ENCODE peak calls at places on chromosomes 11 and 22, in eight cellular contexts. L, W, F, R, Z, I, X and K are unnamed samples.

GRCh38 chr11:19978668-19979518 is 181.4 kb downstream of the DBX1 start:
- DNase-seq in Z (no peak), X (no peak), R (peak; percentile 88), F (peak; percentile 84), I (peak; percentile 26), L (peak; percentile 68), W (peak; percentile 51), K (no peak)

GRCh38 chr22:38270091-38270972 is 2.5 kb downstream of the TMEM184B start:
- DNase-seq in L (no peak), F (no peak), R (no peak), X (no peak), I (no peak), Z (no peak), W (no peak), K (no peak)

GRCh38 chr22:49015993-49016908 is 811.4 kb downstream of the BRD1 start:
- DNase-seq in W (peak; percentile 49), L (peak; percentile 61), F (no peak), X (no peak), R (no peak), Z (peak; percentile 65), I (no peak), K (no peak)

GRCh38 chr11:1513326-1514296 is 27.0 kb upstream of the MOB2 start:
- DNase-seq in I (no peak), X (no peak), R (no peak), Z (peak; percentile 6), L (no peak), W (peak; percentile 27), F (no peak), K (no peak)

GRCh38 chr11:125199915-125200314 is 35.4 kb downstream of the PKNOX2 start:
- DNase-seq in Z (no peak), I (no peak), R (no peak), L (no peak), X (no peak), F (no peak), W (no peak), K (no peak)

GRCh38 chr11:11068113-11068512 is 210.3 kb upstream of the ZBED5 start:
- DNase-seq in Z (no peak), R (no peak), W (no peak), X (no peak), L (no peak), I (no peak), F (no peak), K (no peak)

GRCh38 chr11:76666408-76666807 is 4.1 kb downstream of the LRRC32 start:
- DNase-seq in R (peak; percentile 38), X (peak; percentile 14), I (no peak), F (no peak), L (peak; percentile 65), Z (peak; percentile 77), W (peak; percentile 47), K (no peak)

GRCh38 chr11:30465192-30465591 is 121.0 kb downstream of the MPPED2 start:
- DNase-seq in L (no peak), I (no peak), F (no peak), Z (no peak), R (no peak), W (no peak), X (no peak), K (no peak)

GRCh38 chr11:123302751-123303195 is 107.7 kb upstream of the CLMP start:
- DNase-seq in F (peak; percentile 51), R (peak; percentile 65), W (no peak), Z (no peak), X (no peak), L (no peak), I (no peak), K (no peak)

GRCh38 chr11:122747358-122747757 is 90.9 kb upstream of the CRTAM start:
- DNase-seq in Z (no peak), R (no peak), W (no peak), F (no peak), X (no peak), L (no peak), I (no peak), K (no peak)

GRCh38 chr11:86108146-86108545 is 39.3 kb upstream of the PICALM start:
- DNase-seq in X (no peak), L (no peak), F (no peak), I (no peak), W (no peak), R (no peak), Z (no peak), K (no peak)

GRCh38 chr22:20186183-20186870 is 35.5 kb upstream of the CCDC188 start:
- DNase-seq in Z (no peak), F (no peak), I (no peak), L (no peak), R (no peak), X (no peak), W (no peak), K (no peak)

GRCh38 chr11:117145393-117145761 is 1.3 kb downstream of the PAFAH1B2 start:
- DNase-seq in X (peak; percentile 18), I (no peak), Z (no peak), W (no peak), L (no peak), F (peak; percentile 32), R (peak; percentile 56), K (peak; percentile 1)

GRCh38 chr11:40235841-40236240 is 1223.6 kb downstream of the LRRC4C start:
- DNase-seq in X (no peak), F (no peak), I (no peak), R (no peak), Z (no peak), L (no peak), W (no peak), K (no peak)

GRCh38 chr11:101466352-101466751 is 117.5 kb downstream of the TRPC6 start:
- DNase-seq in Z (no peak), W (no peak), R (peak; percentile 15), I (no peak), F (no peak), L (no peak), X (no peak), K (no peak)

GRCh38 chr11:126920833-126921232 is 79.7 kb downstream of the KIRREL3 start:
- DNase-seq in W (no peak), L (no peak), Z (no peak), R (no peak), F (no peak), I (no peak), X (no peak), K (no peak)

GRCh38 chr11:8810331-8811301 is 100.4 kb upstream of the AKIP1 start:
- DNase-seq in L (peak; percentile 91), F (peak; percentile 71), W (peak; percentile 86), I (no peak), X (peak; percentile 83), Z (peak; percentile 86), R (peak; percentile 86), K (no peak)

GRCh38 chr11:121936781-121937447 is 179.1 kb downstream of the BLID start:
- DNase-seq in X (no peak), W (no peak), F (peak; percentile 31), Z (no peak), I (peak; percentile 32), L (no peak), R (peak; percentile 84), K (no peak)

DNA sequence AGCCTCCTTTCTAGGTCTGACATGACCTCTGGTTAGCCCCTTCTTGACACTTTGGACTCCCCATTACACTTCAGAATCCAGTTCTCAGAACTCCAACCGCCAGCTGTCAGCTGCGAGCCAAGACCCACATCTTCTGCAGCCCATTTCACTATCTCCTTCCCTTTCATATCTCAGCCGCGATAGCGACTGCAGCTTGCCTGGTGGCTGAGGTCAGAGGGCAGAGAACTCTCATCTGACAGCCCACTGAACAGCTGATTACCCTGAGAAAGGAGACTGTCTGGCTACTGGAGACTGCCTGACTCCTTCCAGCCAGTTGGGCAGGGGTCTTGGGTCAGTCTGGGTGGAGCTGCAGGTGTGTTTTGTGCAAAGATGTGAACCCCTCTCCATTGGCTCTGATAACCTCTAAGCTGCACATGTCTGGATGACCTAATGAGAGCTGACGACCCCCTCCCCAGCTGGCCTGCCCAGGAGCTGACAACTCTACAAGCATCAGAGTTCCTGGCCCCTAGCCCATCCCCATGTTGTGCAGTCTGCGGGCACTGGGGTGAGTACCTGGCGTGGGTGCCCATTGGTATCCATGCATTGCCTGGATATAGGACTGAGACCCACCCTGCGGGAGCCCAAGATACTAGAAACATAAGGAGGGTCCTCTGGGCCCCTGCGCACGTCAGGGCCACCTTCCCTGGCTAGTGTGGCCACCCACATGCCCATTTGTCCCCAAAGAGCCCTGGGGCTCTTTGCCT is 1.1 kb downstream of the CHRM1 start:
- DNase-seq in R (no peak), I (no peak), F (no peak), W (peak; percentile 21), L (no peak), X (no peak), Z (no peak), K (no peak)
- H3K27ac ChIP-seq in R (no peak overlapping the region), I (no peak overlapping the region), F (no peak overlapping the region), W (peak overlapping the region; percentile 67), L (peak overlapping the region; percentile 17), X (no peak overlapping the region), Z (no peak overlapping the region), K (no peak overlapping the region)

DNA sequence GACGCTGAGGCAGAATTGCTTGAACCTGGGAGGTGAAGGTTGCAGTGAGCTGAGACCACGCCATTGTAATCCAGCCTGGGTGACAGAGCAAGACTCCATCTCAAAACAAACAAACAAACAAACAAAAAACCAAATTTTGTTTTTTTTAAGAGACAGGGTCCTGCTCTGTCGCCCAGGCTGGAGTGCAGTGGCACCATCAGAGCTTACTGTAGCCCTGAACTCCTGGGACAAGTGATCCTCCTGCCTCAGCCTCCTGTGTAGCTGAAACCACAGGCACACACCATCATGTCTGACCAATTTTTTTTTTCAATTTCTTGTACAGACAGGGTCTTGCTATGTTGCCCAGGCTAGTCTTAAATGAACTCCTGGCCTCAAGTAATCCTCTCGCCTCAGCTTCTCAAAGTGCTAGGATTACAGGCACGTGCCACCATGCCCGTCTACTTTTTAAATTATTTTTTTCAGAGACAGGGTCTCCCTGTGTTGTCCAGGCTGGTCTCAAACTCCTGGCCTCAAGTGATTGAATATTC is 13.2 kb upstream of the PPM1F start:
- DNase-seq in F (no peak), Z (no peak), R (no peak), L (no peak), I (no peak), X (no peak), W (no peak), K (no peak)
- H3K27ac ChIP-seq in F (no peak overlapping the region), Z (no peak overlapping the region), R (no peak overlapping the region), L (no peak overlapping the region), I (no peak overlapping the region), X (no peak overlapping the region), W (no peak overlapping the region), K (no peak overlapping the region)

GRCh38 chr11:16191852-16192240 is 164.5 kb downstream of the SOX6 start:
- DNase-seq in R (no peak), Z (no peak), W (no peak), L (no peak), X (no peak), F (no peak), I (no peak), K (no peak)
- H3K27ac ChIP-seq in R (no peak overlapping the region), Z (no peak overlapping the region), W (no peak overlapping the region), L (no peak overlapping the region), X (no peak overlapping the region), F (no peak overlapping the region), I (no peak overlapping the region), K (no peak overlapping the region)

DNA sequence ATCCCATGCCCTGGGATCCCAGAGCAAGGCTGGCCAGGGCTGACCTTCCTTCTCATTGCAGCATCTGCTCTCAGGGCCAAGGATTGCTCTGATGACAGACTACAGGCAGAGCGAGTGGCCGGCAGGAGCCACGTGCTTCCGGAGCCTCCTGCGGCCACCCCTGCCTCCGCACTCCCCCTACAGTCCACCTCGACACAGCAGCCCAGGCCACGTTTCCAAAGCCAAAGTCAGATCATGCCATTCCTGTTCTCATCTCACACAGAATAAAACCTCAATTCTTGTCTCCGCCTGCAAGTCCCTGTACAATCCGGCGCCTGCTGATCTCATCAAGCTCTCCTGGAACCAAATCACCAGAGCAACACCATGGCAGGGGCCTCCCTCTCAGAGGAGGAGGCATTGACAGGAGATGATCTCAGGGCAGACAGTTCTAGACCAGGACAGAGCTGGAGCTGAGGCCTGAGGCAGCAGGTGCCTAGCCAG is 20.9 kb upstream of the UPK3A start:
- DNase-seq in F (peak; percentile 61), X (peak; percentile 72), W (peak; percentile 77), I (peak; percentile 81), Z (peak; percentile 83), R (peak; percentile 75), L (peak; percentile 84), K (no peak)
- H3K27ac ChIP-seq in F (no peak overlapping the region), X (peak overlapping the region; percentile 46), W (peak overlapping the region; percentile 32), I (no peak overlapping the region), Z (no peak overlapping the region), R (no peak overlapping the region), L (peak overlapping the region; percentile 2), K (no peak overlapping the region)